ENCODE peak calls at places on chromosomes 11 and 22, in seven cellular contexts. L is AG10803, Y is heart right ventricle, C is cardiac fibroblast, E is psoas muscle, N is upper lobe of right lung, U is IMR-90. K is an unnamed sample.

GRCh38 chr22:19810381-19811141 is 44.1 kb downstream of the GNB1L start:
- DNase-seq in E (no peak), C (peak), L (peak), Y (peak), N (no peak), U (peak), K (peak)

GRCh38 chr11:1487091-1487850 is 692 bp upstream of the MOB2 start:
- DNase-seq in Y (peak), U (no peak), N (peak), E (no peak), C (no peak), L (no peak), K (no peak)

GRCh38 chr11:10410844-10411200 is 44.2 kb upstream of the AMPD3 start:
- DNase-seq in N (no peak), E (no peak), L (no peak), U (no peak), C (no peak), Y (no peak), K (no peak)

GRCh38 chr11:61682093-61682732 is 2.0 kb downstream of the DAGLA start:
- DNase-seq in Y (peak), N (no peak), C (no peak), E (peak), L (no peak), U (no peak), K (no peak)

GRCh38 chr22:37545703-37546435 is 14.4 kb upstream of the CDC42EP1 start:
- DNase-seq in Y (peak), L (peak), C (peak), E (peak), N (peak), U (peak), K (peak)

GRCh38 chr11:106156290-106156937 is 79.0 kb downstream of the AASDHPPT start:
- DNase-seq in E (no peak), Y (no peak), N (no peak), U (peak), L (peak), C (peak), K (peak)

GRCh38 chr11:112922606-112923005 is 38.6 kb upstream of the NCAM1 start:
- DNase-seq in Y (no peak), U (no peak), E (no peak), C (no peak), L (no peak), N (no peak), K (no peak)

GRCh38 chr11:119373917-119374631 is 7.4 kb downstream of the USP2 start:
- DNase-seq in E (peak), Y (peak), N (peak), C (peak), L (peak), U (peak), K (peak)

GRCh38 chr11:93020248-93021088 is 51.0 kb downstream of the MTNR1B start:
- DNase-seq in E (no peak), L (peak), N (no peak), Y (no peak), C (peak), U (peak), K (peak)

GRCh38 chr11:68806931-68807844 is 34.5 kb downstream of the CPT1A start:
- DNase-seq in C (peak), L (peak), N (no peak), U (peak), E (no peak), Y (no peak), K (peak)
- H3K4me3 ChIP-seq in C (no peak), L (no peak), N (no peak), U (no peak), E (no peak), Y (no peak), K (no peak)

GRCh38 chr22:26642465-26643367 is 14.7 kb upstream of the MIAT start:
- DNase-seq in N (no peak), E (no peak), U (no peak), L (no peak), C (no peak), Y (peak), K (no peak)
- TF ChIP-seq CTCF in N (no peak), E (no peak), U (no peak), L (no peak), C (no peak), Y (peak), K (no peak)

DNA sequence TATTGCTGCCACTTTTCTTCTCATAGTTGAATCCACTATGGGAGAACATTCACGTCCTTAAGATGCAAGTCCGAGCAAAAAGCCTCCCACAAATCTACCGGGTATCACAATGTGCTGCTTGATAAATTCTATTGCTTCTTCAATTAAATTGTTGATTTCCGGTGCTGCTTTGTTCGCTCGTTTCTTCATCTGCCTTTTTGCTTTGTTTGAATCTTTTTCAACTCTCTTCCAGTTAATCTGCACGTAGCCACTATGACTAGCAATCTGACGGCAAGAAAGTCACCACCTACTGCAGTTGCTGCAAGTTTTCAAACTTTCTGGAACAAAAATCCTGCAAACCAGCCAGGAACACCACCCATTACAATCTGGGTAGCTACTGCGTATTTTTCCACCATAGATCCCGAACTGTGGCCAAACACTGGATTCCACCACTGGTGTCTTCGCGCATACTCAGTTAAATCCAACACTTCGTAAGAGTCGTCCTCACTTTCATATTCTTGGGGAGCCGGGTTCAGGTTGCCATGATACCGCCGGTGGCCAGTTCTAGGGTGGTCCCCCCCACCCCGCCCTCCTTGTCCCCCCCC is 59.1 kb downstream of the CLMP start:
- DNase-seq in Y (no peak), E (no peak), L (no peak), U (no peak), N (no peak), C (peak), K (no peak)
- H3K4me3 ChIP-seq in Y (no peak), E (no peak), L (no peak), U (no peak), N (no peak), C (no peak), K (no peak)

DNA sequence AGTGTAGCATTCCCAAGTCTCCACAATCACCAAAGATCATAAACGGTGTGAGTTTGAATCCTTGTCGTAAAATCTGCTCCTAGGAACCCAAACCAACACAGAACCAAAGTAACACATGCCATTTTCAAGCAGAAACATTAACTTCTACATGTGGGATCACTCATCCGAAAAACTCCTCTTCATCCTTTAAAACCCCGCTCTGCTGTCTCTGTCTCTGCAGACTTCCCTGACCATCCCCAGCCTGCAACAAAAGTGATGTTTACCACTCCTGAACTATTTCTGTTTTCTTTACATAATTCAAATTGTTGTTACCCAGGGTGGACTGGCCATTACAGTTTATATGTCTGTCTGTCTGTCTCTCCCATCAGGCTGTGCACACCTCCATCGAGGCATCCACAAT is 54.0 kb downstream of the SLC1A2 start:
- DNase-seq in Y (no peak), N (no peak), L (no peak), U (no peak), C (no peak), E (no peak), K (no peak)
- TF ChIP-seq CTCF in Y (no peak), N (no peak), L (no peak), U (no peak), C (no peak), E (no peak), K (no peak)

GRCh38 chr11:128856241-128856640 is 10.9 kb downstream of the KCNJ1 start:
- DNase-seq in U (no peak), E (no peak), N (no peak), L (no peak), Y (no peak), C (no peak), K (no peak)
- H3K4me3 ChIP-seq in U (no peak), E (no peak), N (no peak), L (no peak), Y (no peak), C (no peak), K (no peak)

DNA sequence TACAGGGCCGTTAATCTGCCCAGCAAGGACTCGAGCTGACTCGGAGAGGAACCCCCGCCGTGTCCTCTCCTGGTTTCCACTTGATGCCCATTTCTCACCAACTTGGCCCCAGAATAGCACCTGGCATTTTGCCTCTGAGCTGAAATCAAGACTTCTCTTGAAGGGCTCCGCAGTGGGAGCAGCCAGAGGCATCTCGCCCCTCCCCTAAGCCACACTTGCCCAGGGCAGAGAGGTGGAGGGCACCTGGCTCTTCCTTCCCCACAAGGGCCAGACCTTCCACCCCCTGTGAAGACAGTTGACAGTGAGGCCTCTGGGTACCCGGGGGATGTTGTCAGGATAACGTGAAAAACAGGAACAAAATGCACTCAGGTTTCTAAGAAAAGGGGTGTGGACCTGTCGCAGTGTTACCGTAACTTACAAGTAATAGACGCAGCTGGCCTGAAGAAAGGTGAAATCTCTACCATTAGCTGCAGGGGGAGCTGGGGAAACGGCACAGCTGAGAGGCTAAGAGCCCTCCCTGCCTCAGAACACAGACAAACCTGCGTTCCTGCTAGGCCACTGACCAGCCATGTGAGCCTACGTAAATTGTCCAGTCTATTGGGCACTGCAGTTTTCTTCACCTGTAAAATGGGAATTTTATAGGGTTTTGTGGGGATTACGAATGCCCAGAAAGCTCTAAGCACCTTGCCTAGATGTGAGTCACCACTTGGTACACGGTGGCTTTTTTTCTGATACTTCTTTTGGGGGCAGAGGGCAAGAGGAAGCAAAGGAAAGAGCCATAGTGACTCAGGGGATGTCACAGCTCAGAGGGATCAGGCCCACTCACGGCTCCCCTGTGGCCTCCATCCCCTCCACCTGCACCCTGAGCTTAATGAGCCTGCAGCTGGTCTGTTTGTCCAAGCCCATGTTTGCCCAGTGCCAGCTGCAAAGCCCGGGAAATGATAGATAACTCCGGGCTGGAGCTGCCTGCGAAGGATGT is 18.6 kb upstream of the CABP7 start:
- DNase-seq in Y (no peak), C (peak), N (no peak), L (no peak), E (no peak), U (peak), K (no peak)
- TF ChIP-seq CTCF in Y (no peak), C (peak), N (no peak), L (no peak), E (no peak), U (peak), K (peak)

GRCh38 chr11:66072518-66072917 is 2.4 kb downstream of the PACS1 start:
- DNase-seq in L (no peak), E (no peak), C (no peak), Y (no peak), U (no peak), N (no peak), K (no peak)

GRCh38 chr11:66070604-66071325 is 693 bp downstream of the PACS1 start:
- DNase-seq in C (peak), E (peak), L (peak), N (peak), U (peak), Y (peak), K (no peak)

GRCh38 chr11:66069715-66070603 is at the start of gene PACS1:
- DNase-seq in U (peak), L (peak), Y (peak), E (peak), N (peak), C (peak), K (peak)

GRCh38 chr11:66073669-66074068 is 3.6 kb downstream of the PACS1 start:
- DNase-seq in C (no peak), U (no peak), N (no peak), L (no peak), E (no peak), Y (no peak), K (no peak)

DNA sequence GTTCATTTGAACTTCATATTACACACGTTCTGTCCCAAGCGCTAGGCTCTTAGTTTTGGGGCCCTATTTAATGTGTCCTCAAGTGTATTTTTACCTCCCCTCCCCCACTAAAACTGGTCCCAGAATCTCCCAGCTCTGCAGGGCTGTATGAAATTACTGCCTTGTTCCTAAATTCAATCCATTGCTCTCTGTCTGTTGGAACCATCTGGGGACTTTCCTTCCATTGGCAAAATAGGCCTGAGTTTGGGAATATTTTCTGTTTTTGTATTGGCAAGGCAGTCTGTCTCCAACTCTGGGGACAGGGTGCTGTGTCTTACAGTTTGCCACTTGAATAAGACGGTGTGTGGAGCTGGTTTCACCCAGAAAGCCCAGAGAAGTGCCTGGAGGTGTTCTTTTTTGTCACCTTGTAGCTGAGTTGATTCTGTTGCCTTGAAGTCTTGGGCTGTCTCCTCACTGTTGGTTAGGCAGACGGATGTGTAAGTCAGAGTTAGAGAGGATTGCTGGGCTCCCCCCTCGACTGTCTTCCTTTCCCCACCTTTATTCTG is 1.3 kb downstream of the PACS1 start:
- DNase-seq in N (no peak), Y (no peak), U (no peak), L (no peak), E (no peak), C (no peak), K (no peak)
- H3K4me3 ChIP-seq in N (peak), Y (peak), U (peak), L (peak), E (peak), C (peak), K (peak)

GRCh38 chr11:47399860-47400812 is 8.3 kb upstream of the SLC39A13 start:
- DNase-seq in E (peak), Y (no peak), L (no peak), C (no peak), N (no peak), U (no peak), K (no peak)
- TF ChIP-seq CTCF in E (no peak), Y (no peak), L (no peak), C (no peak), N (no peak), U (no peak), K (no peak)

GRCh38 chr11:77175869-77176539 is 48.0 kb downstream of the MYO7A start:
- DNase-seq in L (no peak), C (no peak), E (peak), U (no peak), N (no peak), Y (peak), K (no peak)
- H3K4me3 ChIP-seq in L (no peak), C (no peak), E (no peak), U (no peak), N (no peak), Y (no peak), K (no peak)